ENCODE peak calls at places on chromosomes 5 and 9, in five cellular contexts. One of them, this sample, is unnamed.

GRCh38 chr9:114303977-114304376 is 18.9 kb upstream of the ORM1 start:
- DNase-seq in foreskin fibroblast: no peak
- DNase-seq in tibial nerve: no peak
- DNase-seq in mesothelial cell of epicardium: peak; percentile 17
- DNase-seq in psoas muscle: no peak
- DNase-seq in this sample: no peak

GRCh38 chr5:1013238-1013947 is 4.8 kb downstream of the NKD2 start:
- DNase-seq in foreskin fibroblast: no peak
- DNase-seq in tibial nerve: no peak
- DNase-seq in mesothelial cell of epicardium: no peak
- DNase-seq in psoas muscle: peak; percentile 34
- DNase-seq in this sample: no peak

GRCh38 chr5:121805931-121806330 is 45.8 kb upstream of the FTMT start:
- DNase-seq in foreskin fibroblast: peak; percentile 37
- DNase-seq in tibial nerve: no peak
- DNase-seq in mesothelial cell of epicardium: no peak
- DNase-seq in psoas muscle: no peak
- DNase-seq in this sample: peak; percentile 57

GRCh38 chr5:177491429-177491945 is 5.9 kb downstream of the PDLIM7 start:
- DNase-seq in foreskin fibroblast: no peak
- DNase-seq in tibial nerve: no peak
- DNase-seq in mesothelial cell of epicardium: peak; percentile 83
- DNase-seq in psoas muscle: peak; percentile 77
- DNase-seq in this sample: no peak

GRCh38 chr5:160787247-160787646 is 64.8 kb downstream of the ATP10B start:
- DNase-seq in foreskin fibroblast: no peak
- DNase-seq in tibial nerve: no peak
- DNase-seq in mesothelial cell of epicardium: no peak
- DNase-seq in psoas muscle: no peak
- DNase-seq in this sample: no peak

GRCh38 chr5:164600929-164601535 is 1095.6 kb downstream of the MAT2B start:
- DNase-seq in foreskin fibroblast: no peak
- DNase-seq in tibial nerve: no peak
- DNase-seq in mesothelial cell of epicardium: no peak
- DNase-seq in psoas muscle: no peak
- DNase-seq in this sample: no peak

GRCh38 chr5:94564812-94565211 is 53.6 kb downstream of the KIAA0825 start:
- DNase-seq in foreskin fibroblast: no peak
- DNase-seq in tibial nerve: no peak
- DNase-seq in mesothelial cell of epicardium: no peak
- DNase-seq in psoas muscle: no peak
- DNase-seq in this sample: no peak

GRCh38 chr5:81420039-81420667 is 26.2 kb upstream of the ACOT12 start:
- DNase-seq in foreskin fibroblast: peak; percentile 85
- DNase-seq in tibial nerve: no peak
- DNase-seq in mesothelial cell of epicardium: no peak
- DNase-seq in psoas muscle: no peak
- DNase-seq in this sample: peak; percentile 86

GRCh38 chr5:1244976-1245375 is 19.8 kb downstream of the SLC6A18 start:
- DNase-seq in foreskin fibroblast: no peak
- DNase-seq in tibial nerve: no peak
- DNase-seq in mesothelial cell of epicardium: no peak
- DNase-seq in psoas muscle: no peak
- DNase-seq in this sample: no peak

GRCh38 chr5:9801908-9802307 is 171.8 kb upstream of the TAS2R1 start:
- DNase-seq in foreskin fibroblast: no peak
- DNase-seq in tibial nerve: no peak
- DNase-seq in mesothelial cell of epicardium: no peak
- DNase-seq in psoas muscle: no peak
- DNase-seq in this sample: no peak

GRCh38 chr5:15566789-15567188 is 66.8 kb downstream of the FBXL7 start:
- DNase-seq in foreskin fibroblast: no peak
- DNase-seq in tibial nerve: no peak
- DNase-seq in mesothelial cell of epicardium: no peak
- DNase-seq in psoas muscle: no peak
- DNase-seq in this sample: peak; percentile 22

GRCh38 chr5:94391996-94392395 is 226.4 kb downstream of the KIAA0825 start:
- DNase-seq in foreskin fibroblast: no peak
- DNase-seq in tibial nerve: no peak
- DNase-seq in mesothelial cell of epicardium: no peak
- DNase-seq in psoas muscle: no peak
- DNase-seq in this sample: no peak

GRCh38 chr5:117261948-117262606 is 687.5 kb upstream of the SEMA6A start:
- DNase-seq in foreskin fibroblast: no peak
- DNase-seq in tibial nerve: no peak
- DNase-seq in mesothelial cell of epicardium: no peak
- DNase-seq in psoas muscle: no peak
- DNase-seq in this sample: no peak

GRCh38 chr9:96567203-96567700 is 52.4 kb downstream of the CDC14B start:
- DNase-seq in foreskin fibroblast: no peak
- DNase-seq in tibial nerve: no peak
- DNase-seq in mesothelial cell of epicardium: no peak
- DNase-seq in psoas muscle: no peak
- DNase-seq in this sample: peak; percentile 53

GRCh38 chr5:113866763-113867162 is 353.3 kb downstream of the YTHDC2 start:
- DNase-seq in foreskin fibroblast: no peak
- DNase-seq in tibial nerve: no peak
- DNase-seq in mesothelial cell of epicardium: no peak
- DNase-seq in psoas muscle: no peak
- DNase-seq in this sample: no peak

GRCh38 chr5:120901199-120901598 is 437.1 kb downstream of the PRR16 start:
- DNase-seq in foreskin fibroblast: peak; percentile 0
- DNase-seq in tibial nerve: no peak
- DNase-seq in mesothelial cell of epicardium: no peak
- DNase-seq in psoas muscle: no peak
- DNase-seq in this sample: peak; percentile 1

GRCh38 chr5:171647043-171647899 is 138.3 kb upstream of the SMIM23 start:
- DNase-seq in foreskin fibroblast: peak; percentile 8
- DNase-seq in tibial nerve: no peak
- DNase-seq in mesothelial cell of epicardium: no peak
- DNase-seq in psoas muscle: no peak
- DNase-seq in this sample: peak; percentile 25

GRCh38 chr9:20355022-20355421 is 267.3 kb downstream of the MLLT3 start:
- DNase-seq in foreskin fibroblast: peak; percentile 77
- DNase-seq in tibial nerve: no peak
- DNase-seq in mesothelial cell of epicardium: no peak
- DNase-seq in psoas muscle: no peak
- DNase-seq in this sample: peak; percentile 71

GRCh38 chr5:170427672-170428236 is 38.6 kb upstream of the KCNMB1 start:
- DNase-seq in foreskin fibroblast: no peak
- DNase-seq in tibial nerve: no peak
- DNase-seq in mesothelial cell of epicardium: peak; percentile 68
- DNase-seq in psoas muscle: no peak
- DNase-seq in this sample: no peak

GRCh38 chr5:119328753-119329602 is 26.8 kb upstream of the TNFAIP8 start:
- DNase-seq in foreskin fibroblast: peak; percentile 70
- DNase-seq in tibial nerve: no peak
- DNase-seq in mesothelial cell of epicardium: no peak
- DNase-seq in psoas muscle: no peak
- DNase-seq in this sample: peak; percentile 78

GRCh38 chr5:142017832-142018427 is 5.1 kb upstream of the GNPDA1 start:
- DNase-seq in foreskin fibroblast: no peak
- DNase-seq in tibial nerve: no peak
- DNase-seq in mesothelial cell of epicardium: no peak
- DNase-seq in psoas muscle: no peak
- DNase-seq in this sample: peak; percentile 40

GRCh38 chr5:154369682-154370081 is 76.1 kb upstream of the SAP30L start:
- DNase-seq in foreskin fibroblast: no peak
- DNase-seq in tibial nerve: no peak
- DNase-seq in mesothelial cell of epicardium: no peak
- DNase-seq in psoas muscle: no peak
- DNase-seq in this sample: peak; percentile 20

GRCh38 chr9:36316629-36317317 is 58.5 kb upstream of the GNE start:
- DNase-seq in foreskin fibroblast: no peak
- DNase-seq in tibial nerve: no peak
- DNase-seq in mesothelial cell of epicardium: no peak
- DNase-seq in psoas muscle: no peak
- DNase-seq in this sample: no peak

GRCh38 chr9:81145331-81145963 is 543.9 kb downstream of the TLE1 start:
- DNase-seq in foreskin fibroblast: no peak
- DNase-seq in tibial nerve: no peak
- DNase-seq in mesothelial cell of epicardium: no peak
- DNase-seq in psoas muscle: no peak
- DNase-seq in this sample: no peak

GRCh38 chr5:135439426-135440205 is 7.5 kb downstream of the DCANP1 start:
- DNase-seq in foreskin fibroblast: no peak
- DNase-seq in tibial nerve: no peak
- DNase-seq in mesothelial cell of epicardium: no peak
- DNase-seq in psoas muscle: no peak
- DNase-seq in this sample: no peak

GRCh38 chr5:61784337-61784736 is 452.3 kb downstream of the ZSWIM6 start:
- DNase-seq in foreskin fibroblast: peak; percentile 2
- DNase-seq in tibial nerve: no peak
- DNase-seq in mesothelial cell of epicardium: no peak
- DNase-seq in psoas muscle: no peak
- DNase-seq in this sample: peak; percentile 23

GRCh38 chr5:78666041-78666444 is 17.5 kb upstream of the LHFPL2 start:
- DNase-seq in foreskin fibroblast: peak; percentile 30
- DNase-seq in tibial nerve: no peak
- DNase-seq in mesothelial cell of epicardium: no peak
- DNase-seq in psoas muscle: no peak
- DNase-seq in this sample: peak; percentile 24

GRCh38 chr5:124660229-124661093 is 86.0 kb downstream of the ZNF608 start:
- DNase-seq in foreskin fibroblast: no peak
- DNase-seq in tibial nerve: no peak
- DNase-seq in mesothelial cell of epicardium: no peak
- DNase-seq in psoas muscle: no peak
- DNase-seq in this sample: peak; percentile 33

GRCh38 chr5:74167206-74167929 is 473.2 kb downstream of the ENC1 start:
- DNase-seq in foreskin fibroblast: peak; percentile 59
- DNase-seq in tibial nerve: no peak
- DNase-seq in mesothelial cell of epicardium: no peak
- DNase-seq in psoas muscle: no peak
- DNase-seq in this sample: peak; percentile 63

GRCh38 chr9:124108216-124108615 is 96.6 kb downstream of the LHX2 start:
- DNase-seq in foreskin fibroblast: no peak
- DNase-seq in tibial nerve: no peak
- DNase-seq in mesothelial cell of epicardium: no peak
- DNase-seq in psoas muscle: no peak
- DNase-seq in this sample: no peak

GRCh38 chr9:99635032-99635431 is 186.7 kb upstream of the NR4A3 start:
- DNase-seq in foreskin fibroblast: no peak
- DNase-seq in tibial nerve: no peak
- DNase-seq in mesothelial cell of epicardium: no peak
- DNase-seq in psoas muscle: no peak
- DNase-seq in this sample: peak; percentile 54

GRCh38 chr9:134375430-134376385 is 49.5 kb downstream of the RXRA start:
- DNase-seq in foreskin fibroblast: no peak
- DNase-seq in tibial nerve: no peak
- DNase-seq in mesothelial cell of epicardium: no peak
- DNase-seq in psoas muscle: peak; percentile 94
- DNase-seq in this sample: peak; percentile 24
- TF ChIP-seq CTCF in foreskin fibroblast: no peak
- TF ChIP-seq CTCF in tibial nerve: peak; percentile 21
- TF ChIP-seq CTCF in mesothelial cell of epicardium: no peak
- TF ChIP-seq CTCF in psoas muscle: peak; percentile 8
- TF ChIP-seq CTCF in this sample: no peak

DNA sequence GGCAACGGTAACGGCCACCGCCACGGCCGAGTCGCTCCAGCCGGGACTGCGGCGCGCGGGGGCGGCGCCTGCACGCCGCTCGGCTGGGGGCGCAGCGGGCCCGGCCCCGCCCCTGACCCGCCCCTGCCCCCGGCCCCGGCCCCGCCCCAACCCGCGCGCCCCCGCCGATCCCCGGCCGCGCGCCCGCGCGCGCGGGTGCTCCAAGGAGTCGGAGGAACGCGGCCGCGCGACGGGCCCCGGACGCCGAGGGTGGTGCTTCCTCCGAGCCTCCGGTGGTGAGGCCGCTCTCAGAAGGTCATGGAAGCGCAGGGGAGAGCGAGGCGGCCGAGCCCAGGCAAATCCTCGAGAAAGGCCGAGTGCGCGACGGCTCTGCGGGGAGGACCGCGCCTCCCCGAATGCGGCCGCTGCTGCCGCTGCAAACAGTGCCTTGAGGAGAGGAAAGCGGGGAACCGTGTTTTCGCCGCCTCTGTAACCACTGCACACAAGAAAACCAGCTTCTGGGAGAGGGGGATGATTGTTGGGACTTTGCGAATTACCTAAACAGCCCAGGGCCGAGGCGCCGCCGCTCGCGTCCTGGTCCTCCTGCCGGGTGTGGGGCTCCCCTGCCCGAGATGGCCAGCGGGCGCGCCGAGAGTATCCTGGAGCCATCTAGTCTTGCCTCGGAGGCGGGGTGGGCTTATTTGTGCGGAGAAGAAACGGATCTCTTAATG is at the start of gene LIFR:
- DNase-seq in foreskin fibroblast: peak; percentile 78
- DNase-seq in tibial nerve: peak; percentile 70
- DNase-seq in mesothelial cell of epicardium: peak; percentile 82
- DNase-seq in psoas muscle: peak; percentile 91
- DNase-seq in this sample: peak; percentile 81
- TF ChIP-seq CTCF in foreskin fibroblast: no peak
- TF ChIP-seq CTCF in tibial nerve: no peak
- TF ChIP-seq CTCF in mesothelial cell of epicardium: no peak
- TF ChIP-seq CTCF in psoas muscle: no peak
- TF ChIP-seq CTCF in this sample: no peak

DNA sequence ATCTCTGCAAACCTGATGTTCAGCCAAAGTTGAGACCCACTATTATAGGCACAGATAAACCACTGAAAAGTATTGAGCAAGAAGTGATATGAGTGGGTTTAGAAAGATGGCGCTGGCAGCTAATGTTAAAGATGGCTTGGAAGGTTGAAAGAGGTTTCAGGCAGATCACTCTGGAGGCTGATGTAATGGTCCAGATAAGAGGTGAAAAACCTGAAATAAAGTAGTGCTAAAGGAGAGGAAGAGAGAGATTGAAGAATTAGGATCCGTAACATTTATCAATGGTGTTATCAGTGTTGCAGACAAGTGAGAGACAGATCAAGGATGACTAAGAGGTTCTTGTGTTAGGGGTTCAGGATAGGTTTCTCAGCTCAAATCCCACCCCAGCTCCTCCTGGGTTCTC is 58.3 kb downstream of the SLC44A1 start:
- DNase-seq in foreskin fibroblast: no peak
- DNase-seq in tibial nerve: no peak
- DNase-seq in mesothelial cell of epicardium: no peak
- DNase-seq in psoas muscle: no peak
- DNase-seq in this sample: no peak
- TF ChIP-seq CTCF in foreskin fibroblast: no peak
- TF ChIP-seq CTCF in tibial nerve: no peak
- TF ChIP-seq CTCF in mesothelial cell of epicardium: no peak
- TF ChIP-seq CTCF in psoas muscle: no peak
- TF ChIP-seq CTCF in this sample: no peak

DNA sequence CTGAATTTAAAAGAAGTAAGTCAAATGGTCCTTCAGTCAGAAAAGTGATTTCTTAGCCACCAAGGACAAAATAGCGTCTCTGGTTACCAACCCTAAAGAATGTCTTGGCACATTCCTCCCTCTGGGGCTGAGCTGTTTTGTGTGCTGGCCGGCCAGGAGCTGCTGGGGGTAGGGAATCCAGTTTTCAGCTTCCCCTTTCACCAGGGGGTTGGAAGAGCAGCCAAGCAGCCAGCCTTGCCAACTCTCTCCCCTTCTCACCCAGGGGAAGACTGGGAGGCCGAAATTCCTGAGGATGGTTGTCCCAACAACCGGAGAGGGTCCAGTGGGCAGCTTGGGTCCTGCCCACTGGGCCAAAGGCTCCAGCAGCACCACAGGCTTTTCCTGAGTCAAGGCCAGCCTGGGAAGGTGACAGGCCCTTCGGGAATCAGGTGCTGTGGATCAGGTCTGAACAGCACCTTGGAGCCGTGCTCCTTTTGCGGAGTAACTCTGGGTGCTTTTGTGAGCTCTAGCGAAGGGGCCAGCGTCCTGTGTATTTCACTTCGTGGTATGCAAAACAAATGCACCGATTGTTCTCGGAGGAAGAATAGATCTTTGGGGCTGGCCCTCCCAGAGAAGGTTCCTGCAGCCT is 4.2 kb downstream of the WWC1 start:
- DNase-seq in foreskin fibroblast: peak; percentile 60
- DNase-seq in tibial nerve: no peak
- DNase-seq in mesothelial cell of epicardium: peak; percentile 55
- DNase-seq in psoas muscle: no peak
- DNase-seq in this sample: peak; percentile 78
- TF ChIP-seq CTCF in foreskin fibroblast: peak; percentile 59
- TF ChIP-seq CTCF in tibial nerve: no peak
- TF ChIP-seq CTCF in mesothelial cell of epicardium: peak; percentile 53
- TF ChIP-seq CTCF in psoas muscle: no peak
- TF ChIP-seq CTCF in this sample: peak; percentile 77

This sample was measured in AG10803.